ENCODE peak calls at places on chromosome 11, in six cellular contexts. X, N, D, C, U and T are unnamed samples.

GRCh38 chr11:47971501-47971900 is 8.9 kb upstream of the PTPRJ start:
- DNase-seq in X (no peak), N (no peak), D (no peak), C (no peak), U (no peak), T (no peak)

GRCh38 chr11:71451596-71452353 is 1.2 kb upstream of the NADSYN1 start:
- DNase-seq in X (no peak), N (no peak), D (no peak), C (no peak), U (no peak), T (no peak)

GRCh38 chr11:114811971-114812370 is 133.6 kb downstream of the NXPE2 start:
- DNase-seq in X (no peak), N (no peak), D (no peak), C (no peak), U (no peak), T (no peak)

GRCh38 chr11:46238967-46239800 is 38.3 kb upstream of the CREB3L1 start:
- DNase-seq in X (peak), N (peak), D (peak), C (peak), U (peak), T (peak)

GRCh38 chr11:89521792-89522191 is 30.6 kb upstream of the NOX4 start:
- DNase-seq in X (no peak), N (no peak), D (no peak), C (no peak), U (no peak), T (no peak)

GRCh38 chr11:44036811-44037657 is 10.7 kb upstream of the ACCSL start:
- DNase-seq in X (no peak), N (peak), D (peak), C (peak), U (peak), T (peak)

GRCh38 chr11:65555693-65556231 is 2.4 kb downstream of the LTBP3 start:
- DNase-seq in X (no peak), N (no peak), D (no peak), C (no peak), U (no peak), T (peak)

GRCh38 chr11:117901601-117902000 is 25.1 kb upstream of the FXYD6 start:
- DNase-seq in X (no peak), N (no peak), D (no peak), C (peak), U (no peak), T (no peak)

GRCh38 chr11:1194977-1195689 is 27.7 kb upstream of the MUC5B start:
- DNase-seq in X (no peak), N (no peak), D (no peak), C (no peak), U (no peak), T (no peak)

GRCh38 chr11:65150513-65151271 is 16.4 kb upstream of the SYVN1 start:
- DNase-seq in X (no peak), N (peak), D (peak), C (peak), U (no peak), T (peak)

GRCh38 chr11:20032577-20033265 is 127.6 kb downstream of the DBX1 start:
- DNase-seq in X (no peak), N (no peak), D (no peak), C (no peak), U (no peak), T (peak)

GRCh38 chr11:11992257-11992690 is 16.2 kb downstream of the DKK3 start:
- DNase-seq in X (no peak), N (no peak), D (no peak), C (no peak), U (peak), T (peak)

GRCh38 chr11:61996933-61997332 is 29.5 kb upstream of the FTH1 start:
- DNase-seq in X (no peak), N (no peak), D (peak), C (no peak), U (no peak), T (no peak)

GRCh38 chr11:69052343-69053168 is 3.8 kb downstream of the TPCN2 start:
- DNase-seq in X (no peak), N (no peak), D (no peak), C (no peak), U (no peak), T (no peak)

GRCh38 chr11:57309106-57310059 is 15.4 kb downstream of the TNKS1BP1 start:
- DNase-seq in X (no peak), N (no peak), D (no peak), C (no peak), U (no peak), T (no peak)

GRCh38 chr11:133907841-133908241 is 48.9 kb downstream of the IGSF9B start:
- DNase-seq in X (no peak), N (no peak), D (no peak), C (no peak), U (no peak), T (no peak)

GRCh38 chr11:108593910-108594434 is 404 bp upstream of the EXPH5 start:
- DNase-seq in X (no peak), N (no peak), D (no peak), C (no peak), U (no peak), T (no peak)

GRCh38 chr11:94885133-94885532 is 88.2 kb downstream of the CWC15 start:
- DNase-seq in X (no peak), N (no peak), D (no peak), C (no peak), U (no peak), T (peak)

GRCh38 chr11:78033040-78033439 is 10.0 kb upstream of the KCTD14 start:
- DNase-seq in X (no peak), N (no peak), D (no peak), C (no peak), U (no peak), T (no peak)

GRCh38 chr11:83070878-83071640 is 638 bp downstream of the RAB30 start:
- DNase-seq in X (peak), N (no peak), D (peak), C (peak), U (no peak), T (peak)

GRCh38 chr11:122642472-122642922 is 13.0 kb upstream of the UBASH3B start:
- DNase-seq in X (no peak), N (no peak), D (no peak), C (no peak), U (peak), T (peak)

GRCh38 chr11:98307827-98308491 is 712.8 kb upstream of the CNTN5 start:
- DNase-seq in X (no peak), N (no peak), D (no peak), C (no peak), U (no peak), T (no peak)

GRCh38 chr11:15055620-15056356 is 17.6 kb upstream of the CALCB start:
- DNase-seq in X (no peak), N (no peak), D (no peak), C (no peak), U (no peak), T (no peak)